ENCODE peak calls at places on chromosomes 3 and 15, in five cellular contexts. H is transverse colon, I is GM12891, T is body of pancreas, N is adrenal gland. K is an unnamed sample.

GRCh38 chr15:64447536-64448315 is 12.7 kb upstream of the ZNF609 start:
- DNase-seq in H (no peak), I (no peak), T (no peak), N (no peak), K (no peak)

GRCh38 chr3:23162939-23163338 is 40.2 kb upstream of the UBE2E2 start:
- DNase-seq in H (no peak), I (no peak), T (no peak), N (no peak), K (no peak)

GRCh38 chr3:63920001-63920400 is 7.8 kb upstream of the SCAANT1 start:
- DNase-seq in H (no peak), I (no peak), T (no peak), N (no peak), K (no peak)

GRCh38 chr3:15050405-15051092 is 14.6 kb downstream of the MRPS25 start:
- DNase-seq in H (peak), I (peak), T (no peak), N (no peak), K (no peak)

GRCh38 chr3:137165117-137165806 is 207.5 kb downstream of the IL20RB start:
- DNase-seq in H (no peak), I (no peak), T (no peak), N (no peak), K (no peak)

GRCh38 chr15:81056276-81056675 is 55.6 kb downstream of the TLNRD1 start:
- DNase-seq in H (no peak), I (no peak), T (no peak), N (no peak), K (no peak)

GRCh38 chr3:27613846-27614500 is 108.2 kb downstream of the EOMES start:
- DNase-seq in H (no peak), I (no peak), T (no peak), N (no peak), K (no peak)

GRCh38 chr3:114424337-114424736 is 130.5 kb downstream of the TIGIT start:
- DNase-seq in H (no peak), I (no peak), T (no peak), N (no peak), K (no peak)

GRCh38 chr15:75061272-75061671 is 37.9 kb downstream of the PPCDC start:
- DNase-seq in H (no peak), I (no peak), T (no peak), N (no peak), K (no peak)

GRCh38 chr15:68633181-68634121 is 54.7 kb downstream of the CORO2B start:
- DNase-seq in H (no peak), I (no peak), T (no peak), N (no peak), K (no peak)

GRCh38 chr3:141414800-141415462 is 46.6 kb downstream of the ZBTB38 start:
- DNase-seq in H (no peak), I (no peak), T (no peak), N (no peak), K (no peak)

GRCh38 chr3:98519351-98519750 is 3.4 kb downstream of the CLDND1 start:
- DNase-seq in H (no peak), I (no peak), T (no peak), N (no peak), K (no peak)

GRCh38 chr15:71447328-71448250 is 332.3 kb downstream of the THSD4 start:
- DNase-seq in H (no peak), I (no peak), T (no peak), N (no peak), K (no peak)

GRCh38 chr3:101690972-101691371 is 4.5 kb upstream of the RPL24 start:
- DNase-seq in H (no peak), I (no peak), T (no peak), N (no peak), K (no peak)

GRCh38 chr3:29353807-29354206 is 72.9 kb downstream of the RBMS3 start:
- DNase-seq in H (no peak), I (no peak), T (no peak), N (no peak), K (no peak)

GRCh38 chr15:34361278-34361677 is 5.7 kb downstream of the LPCAT4 start:
- DNase-seq in H (no peak), I (no peak), T (no peak), N (no peak), K (no peak)

GRCh38 chr15:31853370-31853769 is 176.9 kb upstream of the CHRNA7 start:
- DNase-seq in H (no peak), I (no peak), T (no peak), N (no peak), K (no peak)

GRCh38 chr3:30607032-30607833 is 832 bp downstream of the TGFBR2 start:
- DNase-seq in H (peak), I (peak), T (peak), N (peak), K (peak)
- TF ChIP-seq POLR2A in H (peak), I (no peak), T (peak), N (no peak), K (no peak)

DNA sequence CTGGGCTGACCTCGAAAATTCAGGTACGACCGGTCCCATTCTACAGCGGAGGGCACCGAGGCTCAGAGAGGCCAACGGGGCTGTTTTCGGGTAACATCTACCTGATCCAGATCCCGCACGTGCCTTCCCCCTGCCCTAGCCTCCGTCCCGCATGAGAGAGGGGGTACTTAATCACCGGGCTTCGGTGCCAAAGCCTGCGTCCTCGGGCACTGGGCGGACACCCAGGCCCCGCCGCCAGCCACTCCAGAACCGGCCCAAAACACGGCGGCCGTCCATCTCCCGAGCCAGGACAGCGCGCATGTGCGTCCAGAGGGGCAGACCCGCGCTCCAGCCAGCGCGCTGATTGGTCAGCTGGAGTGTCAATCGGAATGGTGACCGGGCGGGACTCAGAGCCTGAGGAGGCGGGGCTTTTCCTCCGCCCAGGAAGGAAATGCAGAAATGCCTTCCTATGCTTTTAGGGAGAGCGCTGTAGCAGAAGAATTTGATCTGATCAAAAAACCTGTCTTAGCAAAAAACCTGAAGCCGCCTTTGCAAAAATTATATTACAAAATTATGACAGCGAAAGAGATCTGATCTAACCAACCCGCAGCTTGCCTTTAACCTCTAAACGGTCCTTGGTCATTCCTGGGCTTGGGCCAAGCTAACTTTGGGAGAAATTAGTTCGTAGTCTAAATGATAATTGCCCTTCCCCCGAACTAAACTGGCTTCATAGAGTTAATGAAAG is at the start of gene RPUSD3:
- DNase-seq in H (peak), I (peak), T (peak), N (peak), K (peak)
- TF ChIP-seq POLR2A in H (no peak), I (peak), T (peak), N (peak), K (peak)

DNA sequence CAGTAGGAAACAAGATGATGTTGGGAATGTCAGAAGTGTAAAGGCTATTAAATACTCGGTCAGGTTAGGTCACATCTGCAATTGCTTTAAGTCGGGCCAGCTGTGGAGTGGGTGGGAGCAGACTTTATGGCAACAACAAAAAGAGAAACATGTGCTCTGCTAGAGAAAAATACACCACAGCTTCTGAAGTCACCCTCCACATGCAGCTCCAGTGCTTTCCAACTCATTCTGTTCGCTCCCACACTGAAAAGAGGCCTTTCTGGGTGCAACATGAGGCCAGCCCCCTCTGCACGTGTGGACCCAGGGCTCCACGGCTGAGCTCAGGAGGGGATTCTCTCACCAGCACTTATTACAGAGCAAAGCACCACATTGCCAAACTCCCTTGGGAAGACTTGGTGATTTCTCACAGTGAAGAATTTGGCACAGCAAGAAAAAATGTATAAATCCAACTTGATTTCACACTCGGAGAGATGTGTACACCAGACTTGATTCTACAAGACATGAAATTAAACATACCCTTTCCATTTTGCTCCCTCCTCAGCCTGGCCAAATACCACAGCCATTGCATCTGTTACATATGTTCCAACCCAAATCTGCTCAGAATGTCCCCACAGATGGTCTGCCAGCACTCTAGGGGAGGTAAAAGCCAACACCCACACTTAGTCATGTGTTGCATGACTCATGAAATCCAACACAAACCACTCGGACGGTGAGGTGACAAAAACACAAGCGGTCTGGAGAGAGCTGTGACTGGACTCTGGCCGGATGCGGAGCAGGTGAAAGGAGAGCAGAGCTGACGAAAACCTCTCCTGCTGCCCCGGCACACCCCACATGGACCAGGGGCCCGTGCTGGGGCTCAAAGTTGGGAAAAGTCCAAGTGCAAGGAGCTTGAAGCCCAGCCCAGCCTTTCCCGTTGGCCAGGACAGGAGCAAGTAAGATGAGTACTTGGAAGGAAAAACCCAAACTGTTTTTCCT is 74.6 kb downstream of the ITGB5 start:
- DNase-seq in H (peak), I (no peak), T (peak), N (peak), K (peak)
- TF ChIP-seq POLR2A in H (no peak), I (no peak), T (peak), N (no peak), K (no peak)

DNA sequence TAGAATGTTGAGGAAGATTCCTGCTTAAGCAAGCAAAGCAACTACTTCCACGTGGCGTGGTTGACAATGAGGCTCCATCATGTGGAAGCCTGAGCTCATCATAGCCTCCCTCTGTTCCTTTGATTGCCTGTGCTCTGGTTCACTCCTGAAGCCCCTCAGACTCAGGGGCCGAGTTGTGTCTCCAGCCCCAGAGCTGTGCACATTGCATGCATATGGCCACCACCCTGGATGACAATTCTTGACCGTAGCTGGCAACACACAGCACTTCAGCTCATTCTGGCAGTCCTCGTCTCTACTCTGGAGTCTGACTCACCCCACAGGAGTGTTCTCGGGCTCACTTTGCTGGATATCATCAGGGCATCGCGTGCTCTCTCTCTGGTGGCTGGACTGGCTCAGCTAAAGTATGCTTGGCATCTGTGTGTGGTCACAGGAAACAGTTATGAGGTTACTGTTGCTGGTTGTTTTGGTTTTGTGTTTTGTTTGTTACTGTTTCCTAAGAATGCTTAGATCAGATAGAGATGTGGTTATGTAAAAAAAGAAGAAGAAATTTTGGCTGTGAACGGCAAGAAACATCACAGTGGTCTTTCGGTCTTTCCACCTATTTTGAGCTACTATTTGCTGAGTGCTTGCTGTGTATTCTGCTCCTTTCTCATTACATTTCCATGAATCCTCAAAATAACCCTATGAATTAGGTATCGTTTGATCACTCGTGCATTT is 41.6 kb upstream of the MRPS22 start:
- DNase-seq in H (no peak), I (no peak), T (no peak), N (peak), K (no peak)
- TF ChIP-seq POLR2A in H (no peak), I (no peak), T (no peak), N (no peak), K (no peak)

GRCh38 chr15:53022788-53023187 is 232.7 kb upstream of the ONECUT1 start:
- DNase-seq in H (no peak), I (no peak), T (no peak), N (no peak), K (no peak)
- TF ChIP-seq POLR2A in H (no peak), I (no peak), T (no peak), N (no peak), K (no peak)

GRCh38 chr15:39580630-39581500 is at the start of gene THBS1:
- DNase-seq in H (peak), I (peak), T (peak), N (peak), K (peak)
- TF ChIP-seq POLR2A in H (peak), I (no peak), T (peak), N (peak), K (no peak)

GRCh38 chr3:53181024-53181371 is 20.0 kb downstream of the PRKCD start:
- DNase-seq in H (no peak), I (no peak), T (no peak), N (no peak), K (no peak)

GRCh38 chr3:53181528-53181927 is 20.5 kb downstream of the PRKCD start:
- DNase-seq in H (no peak), I (no peak), T (no peak), N (no peak), K (no peak)

GRCh38 chr3:53179580-53179979 is 18.6 kb downstream of the PRKCD start:
- DNase-seq in H (no peak), I (no peak), T (no peak), N (no peak), K (no peak)

GRCh38 chr3:53178246-53178645 is 17.2 kb downstream of the PRKCD start:
- DNase-seq in H (no peak), I (no peak), T (no peak), N (no peak), K (no peak)

GRCh38 chr3:53180305-53181023 is 19.5 kb downstream of the PRKCD start:
- DNase-seq in H (peak), I (peak), T (no peak), N (no peak), K (no peak)
- TF ChIP-seq POLR2A in H (no peak), I (peak), T (no peak), N (no peak), K (no peak)

GRCh38 chr3:134466366-134466765 is 19.4 kb downstream of the ANAPC13 start:
- DNase-seq in H (no peak), I (no peak), T (no peak), N (no peak), K (no peak)

GRCh38 chr3:134462236-134463059 is 23.3 kb downstream of the ANAPC13 start:
- DNase-seq in H (no peak), I (no peak), T (no peak), N (no peak), K (no peak)

GRCh38 chr3:134464693-134465385 is 20.9 kb downstream of the ANAPC13 start:
- DNase-seq in H (no peak), I (no peak), T (no peak), N (no peak), K (no peak)

GRCh38 chr3:134460965-134461364 is 24.8 kb downstream of the ANAPC13 start:
- DNase-seq in H (no peak), I (no peak), T (no peak), N (no peak), K (no peak)

DNA sequence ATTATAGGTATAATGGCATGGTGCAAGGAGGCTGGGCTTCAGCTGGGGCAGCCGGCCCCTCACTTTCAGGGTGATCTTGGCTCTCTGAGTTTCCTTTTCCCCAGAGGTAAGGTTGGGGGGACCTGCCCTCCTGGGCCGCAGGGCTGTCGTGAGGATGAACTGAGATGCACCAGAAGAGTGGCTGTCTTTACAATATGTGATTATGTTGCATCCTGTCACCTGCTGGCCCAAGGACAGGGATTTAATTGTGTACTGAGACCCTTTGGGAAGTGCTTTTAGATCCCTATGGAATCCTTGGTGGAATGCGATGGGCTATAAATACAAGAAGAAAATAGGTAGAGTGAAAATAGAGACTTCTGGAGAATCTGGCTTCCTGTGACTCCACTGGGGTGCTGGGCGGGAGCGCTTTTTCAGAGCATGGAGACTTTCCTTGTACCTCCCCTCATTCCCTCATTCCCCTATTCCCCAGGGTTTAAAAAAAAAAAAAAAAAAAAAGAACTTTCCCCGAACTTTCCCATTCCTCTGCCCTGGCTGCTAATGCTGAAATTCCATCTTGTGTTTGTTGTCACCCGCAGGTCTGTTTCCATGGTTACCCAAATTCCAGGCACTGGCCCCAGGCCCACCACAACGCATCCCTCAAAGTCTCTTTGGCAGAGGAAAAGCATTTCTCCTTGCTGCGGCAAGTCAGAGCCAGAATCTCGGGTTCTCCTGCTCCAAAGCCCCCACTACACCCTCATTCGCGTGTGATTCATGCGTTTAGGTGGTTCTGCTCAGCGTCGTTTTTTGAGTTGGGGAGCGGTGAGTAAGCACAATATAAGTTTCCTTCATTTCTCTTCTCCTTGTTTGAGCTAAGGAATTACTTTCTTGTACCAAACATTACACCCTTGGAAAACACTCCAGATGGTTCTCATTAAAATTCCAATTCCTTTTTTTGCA is 21.8 kb downstream of the ANAPC13 start:
- DNase-seq in H (peak), I (no peak), T (peak), N (peak), K (no peak)
- TF ChIP-seq POLR2A in H (no peak), I (no peak), T (no peak), N (no peak), K (no peak)

DNA sequence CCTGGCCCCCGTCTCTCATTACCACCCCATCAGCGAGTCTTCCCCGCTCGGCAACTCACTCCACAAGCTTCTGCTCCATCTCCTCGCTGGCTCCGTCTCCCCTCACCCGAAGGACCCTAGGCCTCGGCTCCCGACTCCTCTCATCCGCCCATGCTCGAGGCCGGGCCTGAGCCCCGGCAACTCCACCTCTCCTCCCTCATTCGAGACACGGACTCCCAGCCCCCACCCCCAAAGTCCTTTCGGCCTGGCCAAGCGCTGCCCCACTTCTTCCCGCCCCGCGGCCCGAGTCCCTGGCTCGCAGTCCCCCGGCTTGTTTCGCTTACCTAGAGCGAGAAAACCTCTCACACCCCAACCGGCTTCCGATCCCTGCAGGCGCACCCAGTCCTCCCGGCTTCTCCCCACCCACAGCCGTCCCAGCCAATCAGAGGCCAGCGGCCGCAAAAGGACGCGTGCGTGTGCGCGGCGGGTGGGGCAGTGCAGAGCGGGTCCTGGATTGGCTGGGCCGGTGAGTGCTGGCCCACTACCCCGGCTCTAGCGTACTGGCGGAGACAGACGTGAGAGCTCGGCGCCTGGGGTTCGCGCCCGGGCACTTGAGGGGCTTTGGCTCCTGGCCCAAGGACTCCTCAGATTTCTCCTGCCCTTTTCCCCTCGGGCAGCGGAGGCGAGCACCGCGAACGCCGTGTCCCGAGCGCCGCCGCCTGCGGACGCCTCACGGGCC is at the start of gene HIGD1A:
- DNase-seq in H (peak), I (peak), T (peak), N (peak), K (peak)
- TF ChIP-seq POLR2A in H (peak), I (peak), T (peak), N (peak), K (peak)

K was measured in erythroblast.